ENCODE peak calls at places on chromosomes 11 and 22, in eight cellular contexts. C, B, U, G, L, I, X and T are unnamed samples.
A peak's percentile ranks its signal among the peaks of the same experiment; 100 is the strongest.

GRCh38 chr22:36445158-36445668 is 36.2 kb downstream of the TXN2 start:
- DNase-seq in C (peak; percentile 76), B (peak; percentile 77), U (no peak), G (no peak), L (no peak), I (peak; percentile 40), X (no peak), T (peak; percentile 68)

GRCh38 chr22:37994049-37994448 is 9.7 kb upstream of the SOX10 start:
- DNase-seq in C (no peak), B (no peak), U (no peak), G (no peak), L (no peak), I (no peak), X (no peak), T (no peak)

GRCh38 chr11:70732493-70733206 is 334.3 kb downstream of the CTTN start:
- DNase-seq in C (no peak), B (no peak), U (no peak), G (no peak), L (no peak), I (no peak), X (no peak), T (no peak)

GRCh38 chr11:33534575-33534974 is 166.1 kb downstream of the C11orf91 start:
- DNase-seq in C (no peak), B (no peak), U (no peak), G (no peak), L (no peak), I (no peak), X (no peak), T (no peak)

GRCh38 chr11:31809857-31810778 is 1.0 kb downstream of the PAX6 start:
- DNase-seq in C (peak; percentile 76), B (no peak), U (no peak), G (no peak), L (no peak), I (no peak), X (no peak), T (no peak)

GRCh38 chr22:49330421-49331222 is 497.1 kb downstream of the BRD1 start:
- DNase-seq in C (no peak), B (no peak), U (no peak), G (peak; percentile 0), L (no peak), I (no peak), X (no peak), T (no peak)

GRCh38 chr11:3091081-3091845 is 34.0 kb upstream of the CARS1 start:
- DNase-seq in C (no peak), B (no peak), U (no peak), G (no peak), L (no peak), I (no peak), X (no peak), T (no peak)

GRCh38 chr22:39362271-39362670 is 12.5 kb downstream of the SYNGR1 start:
- DNase-seq in C (peak; percentile 42), B (no peak), U (no peak), G (no peak), L (no peak), I (no peak), X (no peak), T (no peak)

GRCh38 chr11:110716361-110716760 is 4.1 kb upstream of the ARHGAP20 start:
- DNase-seq in C (peak; percentile 33), B (no peak), U (no peak), G (no peak), L (no peak), I (no peak), X (no peak), T (no peak)

GRCh38 chr11:92376146-92376599 is 151.6 kb downstream of the FAT3 start:
- DNase-seq in C (no peak), B (no peak), U (no peak), G (no peak), L (no peak), I (no peak), X (no peak), T (no peak)

GRCh38 chr11:27839226-27839913 is 139.1 kb upstream of the BDNF start:
- DNase-seq in C (peak; percentile 38), B (no peak), U (no peak), G (no peak), L (no peak), I (no peak), X (no peak), T (no peak)

GRCh38 chr11:118625036-118625690 is 17.7 kb downstream of the PHLDB1 start:
- DNase-seq in C (no peak), B (peak; percentile 25), U (no peak), G (no peak), L (no peak), I (no peak), X (no peak), T (no peak)

GRCh38 chr11:2796091-2796490 is 89.5 kb downstream of the CDKN1C start:
- DNase-seq in C (no peak), B (peak; percentile 32), U (no peak), G (peak; percentile 6), L (no peak), I (no peak), X (no peak), T (peak; percentile 13)

GRCh38 chr11:87712802-87713202 is 462.4 kb downstream of the RAB38 start:
- DNase-seq in C (no peak), B (no peak), U (no peak), G (no peak), L (no peak), I (no peak), X (no peak), T (no peak)

GRCh38 chr11:12792590-12792989 is 118.4 kb downstream of the TEAD1 start:
- DNase-seq in C (no peak), B (no peak), U (no peak), G (no peak), L (no peak), I (peak; percentile 26), X (no peak), T (no peak)

GRCh38 chr11:132992838-132993680 is 539.2 kb downstream of the OPCML start:
- DNase-seq in C (peak; percentile 49), B (no peak), U (no peak), G (no peak), L (no peak), I (no peak), X (no peak), T (no peak)

GRCh38 chr11:6312106-6312505 is 8.2 kb downstream of the CAVIN3 start:
- DNase-seq in C (no peak), B (no peak), U (no peak), G (no peak), L (no peak), I (no peak), X (no peak), T (no peak)

GRCh38 chr22:17964153-17964552 is 60.2 kb downstream of the MICAL3 start:
- DNase-seq in C (no peak), B (no peak), U (no peak), G (no peak), L (no peak), I (no peak), X (no peak), T (no peak)

GRCh38 chr11:2445107-2445947 is 519 bp downstream of the KCNQ1 start:
- DNase-seq in C (no peak), B (peak; percentile 6), U (no peak), G (no peak), L (peak; percentile 33), I (no peak), X (no peak), T (no peak)

GRCh38 chr11:64874308-64874707 is 4.1 kb downstream of the EHD1 start:
- DNase-seq in C (no peak), B (no peak), U (no peak), G (peak; percentile 60), L (no peak), I (no peak), X (no peak), T (no peak)

GRCh38 chr11:130037881-130038601 is 31.7 kb upstream of the APLP2 start:
- DNase-seq in C (peak; percentile 15), B (no peak), U (no peak), G (no peak), L (no peak), I (no peak), X (no peak), T (no peak)

GRCh38 chr22:50242406-50242949 is 2.3 kb downstream of the TUBGCP6 start:
- DNase-seq in C (no peak), B (no peak), U (no peak), G (no peak), L (no peak), I (no peak), X (no peak), T (no peak)

GRCh38 chr11:60887531-60887930 is 18.9 kb downstream of the PRPF19 start:
- DNase-seq in C (peak; percentile 69), B (no peak), U (no peak), G (peak; percentile 60), L (peak; percentile 37), I (peak; percentile 12), X (peak; percentile 18), T (peak; percentile 10)

GRCh38 chr11:88799749-88800500 is 265.9 kb downstream of the GRM5 start:
- DNase-seq in C (no peak), B (no peak), U (no peak), G (no peak), L (no peak), I (no peak), X (no peak), T (no peak)

GRCh38 chr11:133904818-133905515 is 51.8 kb downstream of the IGSF9B start:
- DNase-seq in C (no peak), B (no peak), U (no peak), G (no peak), L (no peak), I (no peak), X (no peak), T (no peak)

GRCh38 chr11:95459268-95460040 is 228.5 kb upstream of the SESN3 start:
- DNase-seq in C (peak; percentile 37), B (no peak), U (no peak), G (no peak), L (no peak), I (peak; percentile 81), X (no peak), T (no peak)

GRCh38 chr11:96706761-96707160 is 316.9 kb downstream of the JRKL start:
- DNase-seq in C (no peak), B (no peak), U (no peak), G (no peak), L (no peak), I (no peak), X (no peak), T (no peak)

GRCh38 chr22:31768422-31769059 is 14.7 kb downstream of the DEPDC5 start:
- DNase-seq in C (no peak), B (no peak), U (no peak), G (no peak), L (no peak), I (no peak), X (no peak), T (no peak)

GRCh38 chr11:45806072-45806933 is 1.4 kb downstream of the SLC35C1 start:
- DNase-seq in C (no peak), B (no peak), U (no peak), G (no peak), L (no peak), I (no peak), X (no peak), T (no peak)

GRCh38 chr11:76834151-76834550 is 26.6 kb upstream of the ACER3 start:
- DNase-seq in C (no peak), B (no peak), U (no peak), G (no peak), L (no peak), I (no peak), X (no peak), T (no peak)

GRCh38 chr11:112082729-112083128 is 3.8 kb downstream of the TIMM8B start:
- DNase-seq in C (peak; percentile 54), B (no peak), U (peak; percentile 10), G (no peak), L (no peak), I (no peak), X (no peak), T (no peak)

GRCh38 chr11:14645985-14646900 is 2.6 kb downstream of the PDE3B start:
- DNase-seq in C (no peak), B (no peak), U (no peak), G (no peak), L (no peak), I (peak; percentile 15), X (no peak), T (no peak)

GRCh38 chr11:68025047-68025446 is 5.4 kb upstream of the NDUFS8 start:
- DNase-seq in C (no peak), B (no peak), U (no peak), G (no peak), L (no peak), I (no peak), X (no peak), T (no peak)

GRCh38 chr11:128905345-128906184 is 14.4 kb downstream of the KCNJ5 start:
- DNase-seq in C (peak; percentile 71), B (peak; percentile 53), U (peak; percentile 31), G (peak; percentile 43), L (peak; percentile 34), I (no peak), X (peak; percentile 39), T (no peak)